ENCODE peak calls at places on chromosomes 5 and 9, in nine cellular contexts. One of them, this sample, is unnamed.

GRCh38 chr9:136764301-136764891 is at the start of gene LCN15:
- DNase-seq in RWPE1: no peak
- DNase-seq in natural killer cell: no peak
- DNase-seq in G401: no peak
- DNase-seq in stimulated activated naive CD8-positive, alpha-beta T cell treated with anti-CD3 and anti-CD28 coated beads, Interleukin-15, amount 100 ng/mL, for 72 hours: no peak
- DNase-seq in BJ: no peak
- DNase-seq in hepatocyte: no peak
- DNase-seq in NCI-H2029 treated with DMSO at 0.1 percent for 48 hours: no peak
- DNase-seq in Right ventricle myocardium inferior: no peak
- DNase-seq in this sample: no peak

GRCh38 chr5:140347382-140347781 is 979 bp upstream of the HBEGF start:
- DNase-seq in hepatocyte: no peak
- DNase-seq in G401: no peak
- DNase-seq in BJ: no peak
- DNase-seq in stimulated activated naive CD8-positive, alpha-beta T cell treated with anti-CD3 and anti-CD28 coated beads, Interleukin-15, amount 100 ng/mL, for 72 hours: no peak
- DNase-seq in natural killer cell: no peak
- DNase-seq in RWPE1: no peak
- DNase-seq in NCI-H2029 treated with DMSO at 0.1 percent for 48 hours: no peak
- DNase-seq in Right ventricle myocardium inferior: no peak
- DNase-seq in this sample: no peak

GRCh38 chr5:107451028-107451427 is 219.7 kb downstream of the EFNA5 start:
- DNase-seq in RWPE1: no peak
- DNase-seq in Right ventricle myocardium inferior: no peak
- DNase-seq in natural killer cell: no peak
- DNase-seq in hepatocyte: no peak
- DNase-seq in NCI-H2029 treated with DMSO at 0.1 percent for 48 hours: no peak
- DNase-seq in G401: no peak
- DNase-seq in stimulated activated naive CD8-positive, alpha-beta T cell treated with anti-CD3 and anti-CD28 coated beads, Interleukin-15, amount 100 ng/mL, for 72 hours: no peak
- DNase-seq in BJ: no peak
- DNase-seq in this sample: no peak

GRCh38 chr9:124940894-124941688 is at the start of gene GOLGA1:
- DNase-seq in RWPE1: peak; percentile 99
- DNase-seq in hepatocyte: peak; percentile 99
- DNase-seq in natural killer cell: peak; percentile 92
- DNase-seq in stimulated activated naive CD8-positive, alpha-beta T cell treated with anti-CD3 and anti-CD28 coated beads, Interleukin-15, amount 100 ng/mL, for 72 hours: peak; percentile 91
- DNase-seq in BJ: peak; percentile 66
- DNase-seq in NCI-H2029 treated with DMSO at 0.1 percent for 48 hours: peak; percentile 72
- DNase-seq in G401: peak; percentile 89
- DNase-seq in Right ventricle myocardium inferior: peak; percentile 97
- DNase-seq in this sample: peak; percentile 99

GRCh38 chr5:165775094-165775493 is 2269.7 kb downstream of the MAT2B start:
- DNase-seq in Right ventricle myocardium inferior: no peak
- DNase-seq in BJ: no peak
- DNase-seq in stimulated activated naive CD8-positive, alpha-beta T cell treated with anti-CD3 and anti-CD28 coated beads, Interleukin-15, amount 100 ng/mL, for 72 hours: no peak
- DNase-seq in natural killer cell: no peak
- DNase-seq in G401: no peak
- DNase-seq in RWPE1: no peak
- DNase-seq in NCI-H2029 treated with DMSO at 0.1 percent for 48 hours: no peak
- DNase-seq in hepatocyte: no peak
- DNase-seq in this sample: no peak

GRCh38 chr5:33118761-33119415 is 321.9 kb upstream of the TARS1 start:
- DNase-seq in hepatocyte: no peak
- DNase-seq in RWPE1: peak; percentile 26
- DNase-seq in G401: no peak
- DNase-seq in natural killer cell: no peak
- DNase-seq in Right ventricle myocardium inferior: no peak
- DNase-seq in stimulated activated naive CD8-positive, alpha-beta T cell treated with anti-CD3 and anti-CD28 coated beads, Interleukin-15, amount 100 ng/mL, for 72 hours: no peak
- DNase-seq in NCI-H2029 treated with DMSO at 0.1 percent for 48 hours: no peak
- DNase-seq in BJ: no peak
- DNase-seq in this sample: no peak

GRCh38 chr5:135238622-135239460 is 160.2 kb downstream of the MACROH2A1 start:
- DNase-seq in BJ: no peak
- DNase-seq in RWPE1: no peak
- DNase-seq in G401: no peak
- DNase-seq in Right ventricle myocardium inferior: no peak
- DNase-seq in natural killer cell: peak; percentile 3
- DNase-seq in stimulated activated naive CD8-positive, alpha-beta T cell treated with anti-CD3 and anti-CD28 coated beads, Interleukin-15, amount 100 ng/mL, for 72 hours: no peak
- DNase-seq in NCI-H2029 treated with DMSO at 0.1 percent for 48 hours: no peak
- DNase-seq in hepatocyte: no peak
- DNase-seq in this sample: peak; percentile 82

GRCh38 chr9:4297795-4298254 is 2.0 kb downstream of the GLIS3 start:
- DNase-seq in G401: no peak
- DNase-seq in RWPE1: no peak
- DNase-seq in hepatocyte: peak; percentile 85
- DNase-seq in stimulated activated naive CD8-positive, alpha-beta T cell treated with anti-CD3 and anti-CD28 coated beads, Interleukin-15, amount 100 ng/mL, for 72 hours: peak; percentile 50
- DNase-seq in BJ: no peak
- DNase-seq in Right ventricle myocardium inferior: peak; percentile 79
- DNase-seq in NCI-H2029 treated with DMSO at 0.1 percent for 48 hours: no peak
- DNase-seq in natural killer cell: no peak
- DNase-seq in this sample: peak; percentile 91

GRCh38 chr9:82188817-82189216 is 200.2 kb downstream of the SPATA31D1 start:
- DNase-seq in hepatocyte: no peak
- DNase-seq in natural killer cell: no peak
- DNase-seq in stimulated activated naive CD8-positive, alpha-beta T cell treated with anti-CD3 and anti-CD28 coated beads, Interleukin-15, amount 100 ng/mL, for 72 hours: no peak
- DNase-seq in Right ventricle myocardium inferior: no peak
- DNase-seq in RWPE1: no peak
- DNase-seq in BJ: no peak
- DNase-seq in NCI-H2029 treated with DMSO at 0.1 percent for 48 hours: no peak
- DNase-seq in G401: no peak
- DNase-seq in this sample: no peak

This sample was measured in left kidney.